ENCODE peak calls at places on chromosome 16, in six cellular contexts. O is uterus; L is AG04450; B is naive thymus-derived CD4-positive, alpha-beta T cell; G is SJSA1; N is stimulated activated CD8-positive, alpha-beta memory T cell treated with anti-CD3 and anti-CD28 coated beads, Interleukin-15, amount 100 ng/mL, for 48 hours. H is an unnamed sample.

GRCh38 chr16:11101283-11101682 is 154.7 kb downstream of the SOCS1 start:
- DNase-seq in O (no peak), L (no peak), N (no peak), G (no peak), B (no peak), H (no peak)

GRCh38 chr16:12513791-12514175 is 289.9 kb downstream of the CPPED1 start:
- DNase-seq in G (no peak), O (no peak), N (no peak), B (no peak), L (no peak), H (no peak)

GRCh38 chr16:74372953-74373846 is 2.9 kb upstream of the NPIPB15 start:
- DNase-seq in B (no peak), N (no peak), L (no peak), O (no peak), G (no peak), H (no peak)

GRCh38 chr16:78175287-78175686 is 75.8 kb downstream of the WWOX start:
- DNase-seq in G (no peak), L (no peak), O (no peak), B (no peak), N (no peak), H (no peak)

GRCh38 chr16:78877114-78877513 is 723.4 kb downstream of the MAF start:
- DNase-seq in O (no peak), N (no peak), L (no peak), B (no peak), G (no peak), H (no peak)

GRCh38 chr16:85648782-85649181 is 35.7 kb downstream of the GSE1 start:
- DNase-seq in O (no peak), B (no peak), L (no peak), G (no peak), N (no peak), H (no peak)

GRCh38 chr16:59702531-59702930 is 968.4 kb upstream of the GOT2 start:
- DNase-seq in G (no peak), L (no peak), N (no peak), B (no peak), O (no peak), H (no peak)

GRCh38 chr16:30472328-30472942 is at the start of gene ITGAL:
- DNase-seq in G (no peak), O (no peak), N (peak), B (peak), L (no peak), H (peak)

GRCh38 chr16:48081656-48082055 is 74.1 kb downstream of the ABCC12 start:
- DNase-seq in O (no peak), L (peak), G (no peak), N (no peak), B (no peak), H (no peak)

GRCh38 chr16:371729-372521 is 1.6 kb upstream of the MRPL28 start:
- DNase-seq in G (no peak), B (no peak), O (no peak), L (no peak), N (no peak), H (no peak)

GRCh38 chr16:89602273-89602951 is 11.0 kb upstream of the DPEP1 start:
- DNase-seq in G (peak), O (peak), L (peak), N (peak), B (no peak), H (peak)

GRCh38 chr16:35735403-35736251 is 2276.2 kb downstream of the TP53TG3F start:
- DNase-seq in G (peak), L (no peak), N (no peak), B (no peak), O (no peak), H (no peak)

GRCh38 chr16:2250652-2251280 is 621 bp downstream of the ECI1 start:
- DNase-seq in G (peak), N (peak), B (peak), O (no peak), L (no peak), H (no peak)

GRCh38 chr16:2173916-2174315 is 18.3 kb downstream of the TRAF7 start:
- DNase-seq in G (no peak), N (no peak), L (no peak), O (no peak), B (no peak), H (no peak)

GRCh38 chr16:31273676-31274075 is 13.9 kb downstream of the ITGAM start:
- DNase-seq in L (no peak), B (no peak), O (no peak), G (no peak), N (no peak), H (no peak)

GRCh38 chr16:27646811-27647210 is 96.9 kb downstream of the KATNIP start:
- DNase-seq in L (no peak), G (no peak), B (no peak), O (no peak), N (no peak), H (no peak)

GRCh38 chr16:19860146-19861030 is 24.3 kb downstream of the GPRC5B start:
- DNase-seq in G (no peak), O (no peak), B (no peak), L (peak), N (no peak), H (no peak)

GRCh38 chr16:59651662-59652061 is 917.5 kb upstream of the GOT2 start:
- DNase-seq in B (no peak), L (no peak), G (no peak), O (no peak), N (no peak), H (no peak)

GRCh38 chr16:19132898-19133297 is 19.1 kb downstream of the ITPRIPL2 start:
- DNase-seq in B (no peak), L (no peak), O (no peak), G (no peak), N (no peak), H (no peak)

GRCh38 chr16:56551796-56552738 is 12.8 kb upstream of the MT4 start:
- DNase-seq in G (no peak), B (no peak), O (peak), L (no peak), N (no peak), H (no peak)

GRCh38 chr16:75380870-75381269 is 52.4 kb downstream of the CFDP1 start:
- DNase-seq in G (no peak), B (no peak), N (no peak), O (no peak), L (no peak), H (no peak)

GRCh38 chr16:14280541-14280940 is 209.4 kb downstream of the MRTFB start:
- DNase-seq in G (peak), O (no peak), N (no peak), B (no peak), L (no peak), H (no peak)

GRCh38 chr16:89264800-89265550 is 47.5 kb downstream of the ZNF778 start:
- DNase-seq in G (no peak), N (no peak), O (no peak), B (no peak), L (no peak), H (no peak)

GRCh38 chr16:51057102-51057793 is 93.8 kb downstream of the SALL1 start:
- DNase-seq in L (no peak), G (no peak), N (no peak), B (no peak), O (no peak), H (no peak)

GRCh38 chr16:57138281-57138935 is 46.0 kb downstream of the CPNE2 start:
- DNase-seq in O (no peak), G (no peak), B (no peak), L (no peak), N (no peak), H (no peak)